ENCODE peak calls at places on chromosomes 16 and 17, in eight cellular contexts. L is tibial nerve, E is PC-9, S is IMR-90, Q is BJ, I is neuronal stem cell, K is WERI-Rb-1, N is kidney epithelial cell. Z is an unnamed sample.
A peak's percentile ranks its signal among the peaks of the same experiment; 100 is the strongest.

GRCh38 chr16:89289428-89290395 is 72.2 kb downstream of the ZNF778 start:
- DNase-seq in L (peak; percentile 71), E (peak; percentile 52), S (peak; percentile 57), Q (no peak), I (peak; percentile 56), K (peak; percentile 71), N (peak; percentile 12), Z (peak; percentile 52)

GRCh38 chr16:4548124-4548523 is 8.0 kb upstream of the C16orf96 start:
- DNase-seq in L (no peak), E (no peak), S (no peak), Q (no peak), I (no peak), K (no peak), N (no peak), Z (no peak)

GRCh38 chr17:55598495-55598894 is 87.2 kb upstream of the SMIM36 start:
- DNase-seq in L (no peak), E (no peak), S (no peak), Q (no peak), I (no peak), K (no peak), N (no peak), Z (no peak)

GRCh38 chr17:31654936-31655335 is 204.1 kb downstream of the COPRS start:
- DNase-seq in L (no peak), E (peak; percentile 93), S (peak; percentile 12), Q (no peak), I (no peak), K (no peak), N (peak; percentile 28), Z (no peak)

GRCh38 chr16:66678314-66678713 is 18.2 kb downstream of the CMTM4 start:
- DNase-seq in L (no peak), E (no peak), S (no peak), Q (no peak), I (no peak), K (no peak), N (no peak), Z (no peak)

GRCh38 chr16:23497543-23497868 is 12.8 kb downstream of the GGA2 start:
- DNase-seq in L (no peak), E (no peak), S (no peak), Q (no peak), I (no peak), K (no peak), N (no peak), Z (no peak)

GRCh38 chr16:50261707-50262235 is 4.6 kb upstream of the ADCY7 start:
- DNase-seq in L (no peak), E (no peak), S (no peak), Q (no peak), I (no peak), K (no peak), N (no peak), Z (peak; percentile 65)

GRCh38 chr17:59652119-59652518 is 32.4 kb downstream of the CLTC start:
- DNase-seq in L (no peak), E (no peak), S (peak; percentile 88), Q (peak; percentile 38), I (no peak), K (no peak), N (no peak), Z (no peak)

GRCh38 chr17:34519286-34519685 is 60.1 kb upstream of the TMEM132E start:
- DNase-seq in L (no peak), E (no peak), S (no peak), Q (no peak), I (peak; percentile 54), K (peak; percentile 54), N (no peak), Z (no peak)

GRCh38 chr16:67116388-67117311 is 6.9 kb downstream of the PHAF1 start:
- DNase-seq in L (no peak), E (no peak), S (no peak), Q (no peak), I (no peak), K (no peak), N (no peak), Z (no peak)

GRCh38 chr16:81468269-81468902 is 23.8 kb downstream of the CMIP start:
- DNase-seq in L (no peak), E (no peak), S (no peak), Q (no peak), I (no peak), K (no peak), N (no peak), Z (no peak)
- H3K4me3 ChIP-seq in L (no peak overlapping the region), E (no peak overlapping the region), S (no peak overlapping the region), Q (no peak overlapping the region), I (peak overlapping the region; percentile 45), K (no peak overlapping the region), N (no peak overlapping the region), Z (no peak overlapping the region)

DNA sequence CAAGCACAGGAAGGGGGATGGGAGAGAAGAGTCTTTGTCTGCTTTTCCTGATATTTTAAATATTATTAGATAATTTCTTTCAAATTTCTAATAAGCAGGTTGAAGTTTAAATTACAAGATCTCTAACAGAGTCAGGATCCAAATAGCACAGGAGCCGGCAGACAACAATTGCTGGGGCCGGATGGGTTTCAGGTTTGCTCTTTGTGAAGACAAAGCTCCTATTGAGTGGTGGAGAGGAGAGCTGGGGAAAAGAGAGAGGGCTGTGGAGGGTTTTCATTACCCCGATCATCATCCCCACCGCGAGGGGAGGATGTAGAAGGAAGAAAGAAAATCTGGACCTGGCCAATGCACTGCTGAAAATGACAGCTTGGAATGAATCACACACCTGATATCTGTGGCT is 197.3 kb downstream of the SOX9 start:
- DNase-seq in L (no peak), E (no peak), S (no peak), Q (no peak), I (no peak), K (no peak), N (no peak), Z (no peak)
- H3K27me3 ChIP-seq in L (no peaks in the 10 kb centered on the region), E (no peaks in the 10 kb centered on the region), S (peaks cover 6% of the 10 kb centered on the region), Q (peaks cover 5% of the 10 kb centered on the region), I (no peaks in the 10 kb centered on the region), K (peaks cover 58% of the 10 kb centered on the region), N (no peaks in the 10 kb centered on the region), Z (peaks cover 16% of the 10 kb centered on the region)

DNA sequence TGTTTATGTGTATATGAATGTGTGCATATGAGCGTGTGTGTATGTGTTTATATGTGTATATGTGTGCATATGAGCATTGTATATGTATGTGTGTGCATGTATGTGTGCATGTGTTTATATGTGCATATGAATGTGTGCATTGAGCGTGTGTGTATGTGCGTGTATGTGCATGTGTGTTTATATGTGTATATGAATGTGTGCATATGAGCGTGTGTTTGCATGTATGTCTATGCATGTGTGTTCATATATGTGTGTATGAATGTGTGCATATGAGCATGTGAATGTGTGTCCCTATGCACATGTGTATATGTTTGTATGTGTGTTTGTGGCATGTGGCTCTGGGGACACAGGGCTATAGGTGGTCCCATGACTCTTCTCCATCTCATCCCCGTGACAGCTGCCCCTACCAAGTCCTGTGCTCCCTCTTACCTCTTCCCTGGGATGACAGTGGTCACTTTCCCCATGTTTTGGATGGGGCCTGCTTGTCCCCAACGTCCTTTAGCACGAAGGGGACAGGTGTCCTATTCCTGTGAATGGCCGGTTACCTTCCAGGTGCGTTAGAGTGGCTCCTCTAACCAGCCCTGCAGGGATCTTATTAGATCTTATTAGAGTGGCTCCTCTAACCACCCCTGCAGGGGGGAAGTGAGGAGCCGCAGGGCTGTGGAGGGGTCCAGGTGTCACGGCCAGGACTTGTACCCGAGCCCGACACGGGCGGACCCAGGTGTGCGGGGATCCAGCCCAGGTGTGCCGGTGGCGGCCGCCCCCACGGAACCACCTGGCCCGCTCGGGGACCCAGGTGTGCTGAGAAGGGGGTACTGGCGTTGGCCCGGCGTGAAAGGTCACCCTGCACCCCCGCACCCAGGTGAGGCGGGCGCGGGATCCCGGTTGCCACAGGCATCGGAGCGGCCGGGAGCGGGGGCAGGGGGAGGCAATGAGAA is 105.6 kb downstream of the SEC14L1 start:
- DNase-seq in L (no peak), E (no peak), S (no peak), Q (no peak), I (no peak), K (no peak), N (no peak), Z (no peak)
- H3K4me3 ChIP-seq in L (peak overlapping the region; percentile 58), E (peak overlapping the region; percentile 49), S (peak overlapping the region; percentile 59), Q (peak overlapping the region; percentile 64), I (peak overlapping the region; percentile 72), K (peak overlapping the region; percentile 56), N (peak overlapping the region; percentile 43), Z (peak overlapping the region; percentile 62)

GRCh38 chr17:48719642-48720262 is 2.6 kb downstream of the PRAC1 start:
- DNase-seq in L (no peak), E (no peak), S (no peak), Q (no peak), I (no peak), K (no peak), N (no peak), Z (no peak)

GRCh38 chr17:48718781-48719641 is 3.3 kb downstream of the PRAC1 start:
- DNase-seq in L (no peak), E (no peak), S (no peak), Q (no peak), I (no peak), K (no peak), N (no peak), Z (no peak)

GRCh38 chr17:48722201-48722907 is at the start of gene PRAC1:
- DNase-seq in L (no peak), E (no peak), S (no peak), Q (no peak), I (no peak), K (no peak), N (no peak), Z (no peak)

GRCh38 chr17:48720263-48721008 is 1.9 kb downstream of the PRAC1 start:
- DNase-seq in L (no peak), E (no peak), S (no peak), Q (no peak), I (no peak), K (no peak), N (no peak), Z (no peak)

GRCh38 chr17:48721009-48721402 is 1.3 kb downstream of the PRAC1 start:
- DNase-seq in L (no peak), E (no peak), S (no peak), Q (no peak), I (no peak), K (no peak), N (no peak), Z (no peak)
- H3K27me3 ChIP-seq in L (peaks cover 100% of the 10 kb centered on the region), E (peaks cover 43% of the 10 kb centered on the region), S (peaks cover 88% of the 10 kb centered on the region), Q (peaks cover 52% of the 10 kb centered on the region), I (peaks cover 99% of the 10 kb centered on the region), K (peaks cover 97% of the 10 kb centered on the region), N (peaks cover 86% of the 10 kb centered on the region), Z (peaks cover 11% of the 10 kb centered on the region)

GRCh38 chr17:74478369-74479100 is 12.1 kb downstream of the CD300A start:
- DNase-seq in L (peak; percentile 8), E (no peak), S (no peak), Q (no peak), I (no peak), K (no peak), N (no peak), Z (no peak)
- H3K4me3 ChIP-seq in L (no peak overlapping the region), E (no peak overlapping the region), S (no peak overlapping the region), Q (no peak overlapping the region), I (no peak overlapping the region), K (no peak overlapping the region), N (no peak overlapping the region), Z (no peak overlapping the region)

DNA sequence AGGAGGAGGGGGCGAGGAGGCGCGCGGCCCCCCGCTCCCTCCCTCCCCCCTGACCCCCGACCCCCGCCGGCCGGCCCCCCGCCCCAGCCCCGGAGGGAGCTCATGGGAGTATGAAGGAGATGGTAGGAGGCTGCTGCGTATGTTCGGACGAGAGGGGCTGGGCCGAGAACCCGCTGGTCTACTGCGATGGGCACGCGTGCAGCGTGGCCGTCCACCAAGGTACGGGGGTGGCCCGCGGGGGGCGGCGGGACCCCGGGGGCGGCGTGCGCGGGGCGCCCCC is 390 bp downstream of the MLLT6 start:
- DNase-seq in L (no peak), E (no peak), S (no peak), Q (no peak), I (no peak), K (no peak), N (no peak), Z (no peak)
- H3K27me3 ChIP-seq in L (no peaks in the 10 kb centered on the region), E (no peaks in the 10 kb centered on the region), S (no peaks in the 10 kb centered on the region), Q (no peaks in the 10 kb centered on the region), I (no peaks in the 10 kb centered on the region), K (no peaks in the 10 kb centered on the region), N (no peaks in the 10 kb centered on the region), Z (no peaks in the 10 kb centered on the region)

Z was measured in tibial artery.